ENCODE peak calls at places on chromosomes 11 and 22, in eight cellular contexts. J is fibroblast of lung; V is activated naive CD4-positive, alpha-beta T cell treated with anti-CD3 and anti-CD28 coated beads for 36 hours; Z is AG20443; B is tibial artery; F is NCI-H2029; E is SW480; A is brain microvascular endothelial cell. P is an unnamed sample.

GRCh38 chr22:39574779-39575551 is 4.4 kb downstream of the CACNA1I start:
- DNase-seq in J (peak), V (no peak), Z (peak), B (no peak), F (no peak), E (peak), A (peak), P (peak)

GRCh38 chr11:19276859-19277808 is 36.4 kb upstream of the E2F8 start:
- DNase-seq in J (peak), V (no peak), Z (no peak), B (no peak), F (no peak), E (peak), A (peak), P (peak)

GRCh38 chr11:3859373-3859881 is 4.0 kb downstream of the STIM1 start:
- DNase-seq in J (no peak), V (peak), Z (no peak), B (peak), F (peak), E (no peak), A (no peak), P (no peak)

GRCh38 chr11:123653997-123654565 is 343 bp downstream of the SCN3B start:
- DNase-seq in J (peak), V (peak), Z (peak), B (peak), F (no peak), E (peak), A (peak), P (peak)

GRCh38 chr22:19688301-19689290 is 25.7 kb upstream of the SEPTIN5 start:
- DNase-seq in J (no peak), V (no peak), Z (peak), B (no peak), F (no peak), E (no peak), A (no peak), P (no peak)

GRCh38 chr11:122784325-122785155 is 53.8 kb upstream of the CRTAM start:
- DNase-seq in J (peak), V (no peak), Z (peak), B (peak), F (no peak), E (no peak), A (peak), P (peak)

GRCh38 chr11:16973565-16973964 is 40.6 kb downstream of the PLEKHA7 start:
- DNase-seq in J (no peak), V (no peak), Z (no peak), B (no peak), F (no peak), E (no peak), A (no peak), P (no peak)

GRCh38 chr11:63510360-63511130 is 4.7 kb downstream of the LGALS12 start:
- DNase-seq in J (peak), V (no peak), Z (peak), B (peak), F (no peak), E (no peak), A (no peak), P (peak)

GRCh38 chr11:43942651-43943356 is 367 bp downstream of the C11orf96 start:
- DNase-seq in J (peak), V (no peak), Z (peak), B (no peak), F (no peak), E (peak), A (peak), P (peak)

GRCh38 chr11:20311444-20311843 is 52.1 kb upstream of the HTATIP2 start:
- DNase-seq in J (no peak), V (no peak), Z (no peak), B (no peak), F (no peak), E (no peak), A (no peak), P (no peak)

GRCh38 chr22:49296561-49296960 is 531.1 kb downstream of the BRD1 start:
- DNase-seq in J (no peak), V (no peak), Z (no peak), B (peak), F (no peak), E (no peak), A (no peak), P (no peak)

GRCh38 chr11:83540112-83540675 is 254.0 kb upstream of the CCDC90B start:
- DNase-seq in J (no peak), V (no peak), Z (no peak), B (no peak), F (no peak), E (no peak), A (no peak), P (peak)

GRCh38 chr11:113974741-113975470 is at the start of gene HTR3A:
- DNase-seq in J (no peak), V (no peak), Z (no peak), B (peak), F (peak), E (peak), A (no peak), P (peak)

GRCh38 chr22:44963832-44964721 is 45.7 kb downstream of the PHF21B start:
- DNase-seq in J (no peak), V (no peak), Z (no peak), B (no peak), F (no peak), E (no peak), A (no peak), P (no peak)

GRCh38 chr11:128448487-128448886 is 138.9 kb downstream of the ETS1 start:
- DNase-seq in J (peak), V (peak), Z (no peak), B (no peak), F (no peak), E (peak), A (peak), P (peak)

P was measured in iris pigment epithelial cell.